ENCODE peak calls at places on chromosomes 3 and 15, in four cellular contexts. One of them, this sample, is unnamed.

GRCh38 chr3:139654637-139655365 is 23.0 kb downstream of the NMNAT3 start:
- DNase-seq in SK-N-SH: no peak
- DNase-seq in K562: no peak
- DNase-seq in HepG2: peak
- DNase-seq in this sample: no peak

GRCh38 chr15:56537881-56538280 is 72.9 kb upstream of the MNS1 start:
- DNase-seq in K562: no peak
- DNase-seq in SK-N-SH: no peak
- DNase-seq in HepG2: no peak
- DNase-seq in this sample: no peak

GRCh38 chr15:59340325-59340724 is 32.3 kb downstream of the MYO1E start:
- DNase-seq in K562: no peak
- DNase-seq in HepG2: no peak
- DNase-seq in SK-N-SH: no peak
- DNase-seq in this sample: no peak

GRCh38 chr3:141235661-141236171 is 4.1 kb downstream of the PXYLP1 start:
- DNase-seq in SK-N-SH: no peak
- DNase-seq in K562: no peak
- DNase-seq in HepG2: peak
- DNase-seq in this sample: no peak

GRCh38 chr15:40937762-40938529 is 8.8 kb downstream of the DLL4 start:
- DNase-seq in HepG2: no peak
- DNase-seq in SK-N-SH: peak
- DNase-seq in K562: no peak
- DNase-seq in this sample: peak

GRCh38 chr15:57235865-57236264 is 140.4 kb upstream of the CGNL1 start:
- DNase-seq in HepG2: no peak
- DNase-seq in SK-N-SH: peak
- DNase-seq in K562: no peak
- DNase-seq in this sample: no peak

GRCh38 chr3:30456263-30456662 is 150.1 kb upstream of the TGFBR2 start:
- DNase-seq in SK-N-SH: no peak
- DNase-seq in HepG2: no peak
- DNase-seq in K562: no peak
- DNase-seq in this sample: no peak

GRCh38 chr3:79406175-79406574 is 361.6 kb downstream of the ROBO1 start:
- DNase-seq in HepG2: no peak
- DNase-seq in K562: no peak
- DNase-seq in SK-N-SH: no peak
- DNase-seq in this sample: no peak

GRCh38 chr3:48514431-48515227 is 10.7 kb upstream of the SHISA5 start:
- DNase-seq in SK-N-SH: no peak
- DNase-seq in HepG2: no peak
- DNase-seq in K562: no peak
- DNase-seq in this sample: no peak

GRCh38 chr3:29887450-29887849 is 606.6 kb downstream of the RBMS3 start:
- DNase-seq in SK-N-SH: no peak
- DNase-seq in K562: no peak
- DNase-seq in HepG2: no peak
- DNase-seq in this sample: no peak

GRCh38 chr3:140298569-140299070 is 363.6 kb downstream of the CLSTN2 start:
- DNase-seq in HepG2: no peak
- DNase-seq in K562: no peak
- DNase-seq in SK-N-SH: no peak
- DNase-seq in this sample: no peak

GRCh38 chr3:169044341-169045113 is 619.0 kb downstream of the MECOM start:
- DNase-seq in SK-N-SH: no peak
- DNase-seq in HepG2: no peak
- DNase-seq in K562: no peak
- DNase-seq in this sample: no peak

GRCh38 chr15:75069301-75069925 is 46.0 kb downstream of the PPCDC start:
- DNase-seq in SK-N-SH: no peak
- DNase-seq in HepG2: no peak
- DNase-seq in K562: no peak
- DNase-seq in this sample: no peak

GRCh38 chr15:100189849-100190248 is 151.9 kb downstream of the ADAMTS17 start:
- DNase-seq in K562: no peak
- DNase-seq in HepG2: no peak
- DNase-seq in SK-N-SH: no peak
- DNase-seq in this sample: no peak

GRCh38 chr15:51952805-51953204 is 18.8 kb downstream of the LEO1 start:
- DNase-seq in SK-N-SH: no peak
- DNase-seq in HepG2: no peak
- DNase-seq in K562: no peak
- DNase-seq in this sample: no peak

GRCh38 chr3:129555616-129556357 is 12.8 kb downstream of the H1-8 start:
- DNase-seq in SK-N-SH: no peak
- DNase-seq in K562: no peak
- DNase-seq in HepG2: no peak
- DNase-seq in this sample: no peak

GRCh38 chr3:194251891-194252560 is 99.1 kb downstream of the CPN2 start:
- DNase-seq in K562: no peak
- DNase-seq in SK-N-SH: no peak
- DNase-seq in HepG2: no peak
- DNase-seq in this sample: no peak

GRCh38 chr3:110378481-110378880 is 693.1 kb upstream of the NECTIN3 start:
- DNase-seq in K562: no peak
- DNase-seq in SK-N-SH: no peak
- DNase-seq in HepG2: no peak
- DNase-seq in this sample: no peak

GRCh38 chr3:123282461-123282860 is 80.7 kb downstream of the SEC22A start:
- DNase-seq in SK-N-SH: no peak
- DNase-seq in K562: no peak
- DNase-seq in HepG2: no peak
- DNase-seq in this sample: no peak

GRCh38 chr15:25242166-25242879 is 196.5 kb downstream of the UBE3A start:
- DNase-seq in K562: no peak
- DNase-seq in SK-N-SH: no peak
- DNase-seq in HepG2: no peak
- DNase-seq in this sample: no peak

GRCh38 chr15:29698030-29698701 is 124.1 kb downstream of the TJP1 start:
- DNase-seq in K562: no peak
- DNase-seq in HepG2: peak
- DNase-seq in SK-N-SH: no peak
- DNase-seq in this sample: peak

GRCh38 chr3:11721114-11721440 is 77.4 kb upstream of the VGLL4 start:
- DNase-seq in K562: no peak
- DNase-seq in SK-N-SH: no peak
- DNase-seq in HepG2: no peak
- DNase-seq in this sample: no peak

GRCh38 chr3:194117114-194117845 is 18.7 kb upstream of the HES1 start:
- DNase-seq in K562: no peak
- DNase-seq in HepG2: no peak
- DNase-seq in SK-N-SH: no peak
- DNase-seq in this sample: no peak

GRCh38 chr3:130288670-130289069 is 56.8 kb upstream of the COL6A5 start:
- DNase-seq in SK-N-SH: no peak
- DNase-seq in K562: no peak
- DNase-seq in HepG2: no peak
- DNase-seq in this sample: no peak

GRCh38 chr3:109643590-109643989 is 306.2 kb upstream of the DPPA4 start:
- DNase-seq in HepG2: peak
- DNase-seq in SK-N-SH: no peak
- DNase-seq in K562: no peak
- DNase-seq in this sample: peak

GRCh38 chr3:59143447-59143846 is 93.6 kb upstream of the CFAP20DC start:
- DNase-seq in HepG2: no peak
- DNase-seq in K562: no peak
- DNase-seq in SK-N-SH: no peak
- DNase-seq in this sample: peak

GRCh38 chr3:64152100-64152499 is 73.2 kb downstream of the PRICKLE2 start:
- DNase-seq in HepG2: no peak
- DNase-seq in K562: no peak
- DNase-seq in SK-N-SH: no peak
- DNase-seq in this sample: no peak

GRCh38 chr3:106204160-106204868 is 335.5 kb upstream of the CBLB start:
- DNase-seq in SK-N-SH: no peak
- DNase-seq in HepG2: no peak
- DNase-seq in K562: no peak
- DNase-seq in this sample: no peak

GRCh38 chr3:42667096-42667522 is 13.6 kb downstream of the ZBTB47 start:
- DNase-seq in HepG2: no peak
- DNase-seq in SK-N-SH: peak
- DNase-seq in K562: no peak
- DNase-seq in this sample: no peak

DNA sequence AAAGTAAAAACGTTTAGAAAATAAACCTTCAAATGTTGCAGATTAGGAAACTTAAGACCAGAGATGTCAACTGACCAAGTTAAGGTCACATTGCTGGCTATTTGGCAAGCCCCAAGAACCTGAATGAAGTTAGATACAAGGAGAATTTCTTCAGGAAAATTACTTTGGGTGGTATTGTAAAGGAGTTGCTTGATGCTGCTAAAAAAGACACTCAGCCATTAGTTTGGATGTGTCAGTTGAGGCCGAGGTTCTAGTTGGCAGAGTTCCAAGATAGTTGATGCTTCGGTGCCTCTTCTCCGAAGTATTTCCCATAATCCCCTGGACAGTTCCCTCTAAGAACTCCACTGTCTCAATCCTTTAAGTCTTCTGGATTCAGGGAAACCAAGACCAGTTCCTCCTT is 24.3 kb downstream of the SIAH2 start:
- DNase-seq in SK-N-SH: no peak
- DNase-seq in K562: no peak
- DNase-seq in HepG2: no peak
- DNase-seq in this sample: no peak
- TF ChIP-seq ELF1 in SK-N-SH: no peak
- TF ChIP-seq ELF1 in K562: no peak
- TF ChIP-seq ELF1 in HepG2: no peak
- TF ChIP-seq ELF1 in this sample: no peak

GRCh38 chr15:37261685-37262084 is 161.3 kb upstream of the MEIS2 start:
- DNase-seq in HepG2: no peak
- DNase-seq in K562: no peak
- DNase-seq in SK-N-SH: no peak
- DNase-seq in this sample: no peak

GRCh38 chr15:37262922-37263608 is 162.7 kb upstream of the MEIS2 start:
- DNase-seq in SK-N-SH: no peak
- DNase-seq in HepG2: no peak
- DNase-seq in K562: no peak
- DNase-seq in this sample: no peak

GRCh38 chr15:37260255-37260654 is 159.9 kb upstream of the MEIS2 start:
- DNase-seq in HepG2: no peak
- DNase-seq in SK-N-SH: no peak
- DNase-seq in K562: no peak
- DNase-seq in this sample: no peak
- TF ChIP-seq YY1 in HepG2: no peak
- TF ChIP-seq YY1 in SK-N-SH: no peak
- TF ChIP-seq YY1 in K562: no peak
- TF ChIP-seq YY1 in this sample: no peak

DNA sequence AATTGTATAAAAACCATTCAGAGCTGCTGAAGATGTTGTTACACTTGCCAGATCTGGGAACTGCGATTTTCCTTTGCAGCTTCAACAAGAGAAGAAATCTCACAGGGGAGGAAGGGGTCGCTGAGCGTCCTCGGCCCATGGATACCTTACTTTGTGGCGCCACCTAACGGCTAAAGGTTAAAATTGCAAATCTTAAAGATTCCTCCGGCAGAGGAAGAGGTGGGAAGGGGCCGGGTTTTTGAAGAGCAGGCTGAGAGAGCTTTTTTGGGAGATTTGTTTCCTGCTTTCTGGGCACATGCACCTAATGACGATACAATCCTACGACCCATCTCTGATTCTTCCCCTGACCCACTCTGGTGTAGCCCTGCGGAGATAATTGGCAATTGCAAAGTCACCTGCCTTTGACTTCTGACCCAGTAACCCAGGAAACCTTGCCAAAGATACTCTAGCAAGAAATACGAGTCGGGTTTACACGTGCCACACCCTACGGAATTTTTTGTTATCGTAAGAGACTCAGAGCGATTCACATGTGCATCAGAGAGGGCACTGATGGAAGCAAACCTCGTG is 55.4 kb upstream of the CHRNA7 start:
- DNase-seq in K562: peak
- DNase-seq in HepG2: peak
- DNase-seq in SK-N-SH: peak
- DNase-seq in this sample: no peak
- TF ChIP-seq RAD21 in K562: peak
- TF ChIP-seq RAD21 in HepG2: peak
- TF ChIP-seq RAD21 in SK-N-SH: peak
- TF ChIP-seq RAD21 in this sample: peak

GRCh38 chr15:67035886-67036285 is 29.5 kb upstream of the SMAD3 start:
- DNase-seq in HepG2: no peak
- DNase-seq in SK-N-SH: peak
- DNase-seq in K562: no peak
- DNase-seq in this sample: no peak
- TF ChIP-seq ELF1 in HepG2: no peak
- TF ChIP-seq ELF1 in SK-N-SH: no peak
- TF ChIP-seq ELF1 in K562: no peak
- TF ChIP-seq ELF1 in this sample: no peak

GRCh38 chr3:185961675-185962232 is 23.9 kb upstream of the TRA2B start:
- DNase-seq in HepG2: no peak
- DNase-seq in SK-N-SH: no peak
- DNase-seq in K562: no peak
- DNase-seq in this sample: no peak

GRCh38 chr3:185954366-185954723 is 16.5 kb upstream of the TRA2B start:
- DNase-seq in SK-N-SH: no peak
- DNase-seq in HepG2: peak
- DNase-seq in K562: no peak
- DNase-seq in this sample: no peak

GRCh38 chr3:185960518-185961288 is 22.9 kb upstream of the TRA2B start:
- DNase-seq in HepG2: peak
- DNase-seq in K562: no peak
- DNase-seq in SK-N-SH: no peak
- DNase-seq in this sample: no peak

GRCh38 chr3:185958626-185959025 is 20.8 kb upstream of the TRA2B start:
- DNase-seq in SK-N-SH: no peak
- DNase-seq in K562: no peak
- DNase-seq in HepG2: no peak
- DNase-seq in this sample: no peak

DNA sequence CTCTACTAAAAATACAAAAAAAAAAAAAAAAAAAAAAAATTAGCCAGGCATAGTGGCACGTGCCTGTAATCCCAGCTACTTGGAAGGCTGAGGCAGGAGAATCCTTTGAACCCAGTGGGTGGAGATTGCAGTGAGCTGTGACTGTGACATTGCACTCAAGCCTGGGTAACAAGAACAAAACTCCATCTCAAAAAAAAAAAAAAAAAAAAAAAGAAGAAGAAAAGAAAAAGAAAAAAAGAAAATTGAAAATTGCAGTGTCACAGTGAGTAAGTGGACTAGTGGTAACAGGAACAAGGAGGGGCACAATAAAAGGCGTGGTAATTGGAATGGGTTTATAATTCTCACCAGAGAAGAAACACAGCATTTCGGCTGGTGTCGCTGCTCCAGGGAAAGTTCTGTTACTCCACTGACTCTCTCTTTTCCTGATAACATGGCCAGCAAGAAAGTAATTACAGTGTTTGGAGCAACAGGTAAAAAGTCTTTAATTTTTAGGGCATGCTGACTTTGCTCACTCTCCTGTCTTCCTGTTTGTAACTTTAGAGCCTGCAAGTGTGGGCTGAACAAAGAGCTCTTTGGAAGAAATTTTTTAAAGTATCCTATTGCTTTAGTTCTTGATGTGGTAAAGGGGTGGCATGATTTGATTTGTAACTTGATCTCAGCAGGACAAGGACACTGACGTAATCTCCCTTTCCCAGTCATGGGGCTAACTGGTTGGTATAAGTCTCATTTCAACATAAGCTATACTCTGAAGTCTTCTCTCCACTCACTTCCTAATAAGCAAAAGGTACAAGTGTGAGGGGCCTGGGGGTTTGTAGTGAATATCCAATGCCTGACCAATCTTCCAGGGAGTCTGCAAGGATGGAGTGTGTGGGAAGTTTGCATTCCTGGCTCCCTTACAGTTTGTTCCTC is 22.0 kb upstream of the TRA2B start:
- DNase-seq in SK-N-SH: no peak
- DNase-seq in K562: peak
- DNase-seq in HepG2: peak
- DNase-seq in this sample: no peak
- TF ChIP-seq YY1 in SK-N-SH: no peak
- TF ChIP-seq YY1 in K562: no peak
- TF ChIP-seq YY1 in HepG2: no peak
- TF ChIP-seq YY1 in this sample: no peak

This sample was measured in HCT116.